ENCODE peak calls at places on chromosome 22, in four cellular contexts. C, T, G and W are unnamed samples.

GRCh38 chr22:48423481-48423901 is 1404.2 kb downstream of the BRD1 start:
- DNase-seq in T (no peak), G (no peak), C (no peak), W (no peak)

GRCh38 chr22:46159777-46160176 is 9.5 kb downstream of the PPARA start:
- DNase-seq in C (no peak), G (no peak), T (no peak), W (no peak)

GRCh38 chr22:45218974-45219373 is 21.7 kb downstream of the KIAA0930 start:
- DNase-seq in T (no peak), G (no peak), C (no peak), W (no peak)

GRCh38 chr22:32587449-32587848 is 112.8 kb downstream of the FBXO7 start:
- DNase-seq in T (peak), G (no peak), C (peak), W (no peak)

GRCh38 chr22:20550851-20551744 is 43.7 kb downstream of the MED15 start:
- DNase-seq in G (peak), T (peak), C (peak), W (no peak)

GRCh38 chr22:24088796-24089195 is 77.7 kb downstream of the CABIN1 start:
- DNase-seq in T (no peak), C (no peak), G (peak), W (no peak)

GRCh38 chr22:37633082-37633692 is 6.3 kb upstream of the SH3BP1 start:
- DNase-seq in T (no peak), G (no peak), C (no peak), W (no peak)

GRCh38 chr22:30806391-30806861 is 111.8 kb downstream of the OSBP2 start:
- DNase-seq in G (peak), C (no peak), T (no peak), W (no peak)

GRCh38 chr22:45918455-45919370 is 58.2 kb downstream of the WNT7B start:
- DNase-seq in C (no peak), T (no peak), G (no peak), W (no peak)

GRCh38 chr22:45562102-45562501 is 59.4 kb downstream of the FBLN1 start:
- DNase-seq in T (no peak), C (no peak), G (no peak), W (no peak)

GRCh38 chr22:20520093-20520511 is 12.7 kb downstream of the MED15 start:
- DNase-seq in G (no peak), C (no peak), T (no peak), W (no peak)

GRCh38 chr22:31474743-31475142 is 14.9 kb downstream of the EIF4ENIF1 start:
- DNase-seq in C (no peak), T (no peak), G (peak), W (no peak)

GRCh38 chr22:37419916-37420655 is 7.2 kb downstream of the ELFN2 start:
- DNase-seq in T (no peak), C (no peak), G (no peak), W (no peak)

GRCh38 chr22:35467788-35468187 is 67.8 kb downstream of the MCM5 start:
- DNase-seq in T (peak), G (peak), C (peak), W (no peak)

GRCh38 chr22:46609724-46610161 is 10.4 kb upstream of the GRAMD4 start:
- DNase-seq in T (no peak), G (no peak), C (no peak), W (no peak)

GRCh38 chr22:36330655-36331305 is 57.0 kb downstream of the MYH9 start:
- DNase-seq in C (peak), T (peak), G (no peak), W (no peak)

GRCh38 chr22:37581534-37581933 is 1.6 kb upstream of the LGALS2 start:
- DNase-seq in T (no peak), C (no peak), G (no peak), W (no peak)

GRCh38 chr22:26673485-26673884 is 16.1 kb downstream of the MIAT start:
- DNase-seq in C (no peak), G (no peak), T (no peak), W (no peak)

GRCh38 chr22:23525510-23525909 is 54.6 kb downstream of the IGLL1 start:
- DNase-seq in G (no peak), T (no peak), C (no peak), W (no peak)

GRCh38 chr22:46069518-46070214 is 80.7 kb upstream of the PPARA start:
- DNase-seq in T (peak), G (peak), C (peak), W (no peak)

GRCh38 chr22:27990451-27990840 is 71.4 kb upstream of the PITPNB start:
- DNase-seq in G (no peak), C (no peak), T (no peak), W (peak)

GRCh38 chr22:21734540-21735197 is 925 bp downstream of the YPEL1 start:
- DNase-seq in C (no peak), G (no peak), T (no peak), W (no peak)

GRCh38 chr22:42881982-42882656 is 25.0 kb upstream of the ARFGAP3 start:
- DNase-seq in G (no peak), C (no peak), T (no peak), W (no peak)

GRCh38 chr22:25478111-25478510 is 86.4 kb upstream of the GRK3 start:
- DNase-seq in T (no peak), C (no peak), G (no peak), W (no peak)

GRCh38 chr22:36470162-36470993 is 11.1 kb downstream of the TXN2 start:
- DNase-seq in C (peak), G (peak), T (peak), W (peak)

GRCh38 chr22:30178180-30179126 is 68.1 kb downstream of the LIF start:
- DNase-seq in G (no peak), C (no peak), T (no peak), W (no peak)

GRCh38 chr22:31241936-31242335 is 29.8 kb downstream of the LIMK2 start:
- DNase-seq in G (peak), C (no peak), T (no peak), W (no peak)

GRCh38 chr22:21634844-21635243 is 2.3 kb downstream of the CCDC116 start:
- DNase-seq in G (no peak), C (no peak), T (no peak), W (no peak)

GRCh38 chr22:45628508-45628907 is 43.1 kb upstream of the ATXN10 start:
- DNase-seq in G (no peak), C (no peak), T (no peak), W (no peak)

GRCh38 chr22:17707526-17707925 is 66.7 kb downstream of the BID start:
- DNase-seq in C (no peak), G (no peak), T (no peak), W (no peak)
- TF ChIP-seq CTCF in C (no peak), G (no peak), T (no peak), W (no peak)

DNA sequence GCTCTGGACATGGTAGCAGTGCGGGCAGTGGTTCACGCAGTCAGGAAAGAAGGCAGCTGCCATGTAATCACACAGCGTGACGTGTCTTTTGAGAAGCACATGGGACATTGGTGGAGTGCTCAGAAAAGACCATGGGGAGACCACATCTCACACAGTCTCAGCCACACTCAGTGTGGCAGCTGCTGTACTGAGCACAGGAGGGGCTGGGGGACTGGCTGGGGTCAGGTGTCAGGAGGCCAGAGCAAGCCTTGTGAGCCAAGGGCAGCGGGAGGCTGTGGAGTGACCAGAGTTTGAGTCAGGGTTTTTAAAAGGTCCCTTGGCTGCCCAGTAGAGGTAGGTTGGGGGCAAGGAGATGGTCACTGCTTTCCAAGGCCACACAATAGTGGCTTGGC is 18.5 kb downstream of the CLDN5 start:
- DNase-seq in C (no peak), T (no peak), G (no peak), W (no peak)
- TF ChIP-seq CTCF in C (no peak), T (no peak), G (no peak), W (no peak)

GRCh38 chr22:50270302-50271010 is at the start of gene MAPK11:
- DNase-seq in G (no peak), C (peak), T (peak), W (peak)

GRCh38 chr22:50268655-50269113 is 1.5 kb downstream of the MAPK11 start:
- DNase-seq in C (no peak), T (no peak), G (no peak), W (no peak)

GRCh38 chr22:50266994-50267393 is 3.2 kb downstream of the MAPK11 start:
- DNase-seq in T (no peak), G (no peak), C (no peak), W (no peak)

GRCh38 chr22:50269573-50270301 is 443 bp downstream of the MAPK11 start:
- DNase-seq in T (peak), C (no peak), G (no peak), W (no peak)

DNA sequence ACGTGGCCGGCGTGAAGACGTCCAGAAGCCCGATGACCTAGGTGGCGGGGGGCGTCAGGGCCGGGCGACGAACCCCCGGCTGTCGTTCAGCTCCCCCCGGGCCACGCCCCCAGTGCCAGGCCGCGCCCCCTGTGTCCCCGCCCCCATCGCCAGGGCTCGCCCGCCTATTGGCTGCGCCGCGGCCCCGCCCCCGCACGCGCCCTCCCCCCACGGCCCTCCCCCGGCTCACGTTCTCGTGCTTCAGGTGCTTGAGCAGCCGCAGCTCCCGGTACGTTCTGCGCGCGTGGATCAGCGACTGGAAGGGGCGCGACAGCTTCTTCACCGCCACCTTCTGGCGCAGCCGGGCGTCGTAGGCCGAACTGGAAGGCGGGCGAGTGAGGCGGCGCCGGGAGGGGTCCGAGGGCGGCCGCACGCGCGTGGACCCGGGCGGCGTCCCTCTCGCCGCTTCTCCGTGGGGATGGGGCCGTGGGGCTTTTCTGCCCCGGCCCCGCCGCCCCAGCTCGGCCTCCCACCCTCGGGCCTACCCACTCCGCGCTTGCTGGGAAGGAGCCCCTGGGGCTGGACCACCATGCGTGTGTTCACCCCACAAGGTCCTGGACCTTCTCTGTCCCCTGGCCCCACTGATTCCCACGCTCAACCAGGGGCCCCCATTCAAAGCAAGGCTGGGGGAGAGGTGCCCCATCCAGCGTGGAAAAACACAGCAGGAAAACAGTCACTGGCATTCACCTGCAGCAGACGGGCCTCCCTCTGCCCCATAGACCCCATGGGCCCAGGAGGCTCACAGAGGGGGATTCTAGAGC is 2.4 kb downstream of the MAPK11 start:
- DNase-seq in T (peak), G (peak), C (no peak), W (no peak)
- TF ChIP-seq CTCF in T (no peak), G (peak), C (peak), W (no peak)

GRCh38 chr22:38748487-38749136 is 7.2 kb downstream of the SUN2 start:
- DNase-seq in T (no peak), C (no peak), G (no peak), W (no peak)
- TF ChIP-seq CTCF in T (no peak), C (no peak), G (no peak), W (no peak)